ENCODE peak calls at places on chromosomes 6 and 20, in four cellular contexts. One of them, this sample, is unnamed.

GRCh38 chr6:3813150-3813780 is 35.9 kb upstream of the FAM50B start:
- DNase-seq in HepG2: peak
- DNase-seq in HEK293T: peak
- DNase-seq in GM12878: no peak
- DNase-seq in this sample: peak

GRCh38 chr20:50325651-50326050 is 135.0 kb downstream of the CEBPB start:
- DNase-seq in HEK293T: no peak
- DNase-seq in GM12878: no peak
- DNase-seq in HepG2: no peak
- DNase-seq in this sample: no peak

GRCh38 chr6:145096846-145097245 is 638.5 kb downstream of the EPM2A start:
- DNase-seq in HepG2: no peak
- DNase-seq in GM12878: no peak
- DNase-seq in HEK293T: no peak
- DNase-seq in this sample: no peak

GRCh38 chr6:26342106-26342999 is 22.6 kb upstream of the BTN3A2 start:
- DNase-seq in GM12878: no peak
- DNase-seq in HepG2: no peak
- DNase-seq in HEK293T: no peak
- DNase-seq in this sample: no peak

GRCh38 chr6:166419268-166419667 is 36.5 kb upstream of the MPC1 start:
- DNase-seq in GM12878: peak
- DNase-seq in HepG2: no peak
- DNase-seq in HEK293T: no peak
- DNase-seq in this sample: no peak

GRCh38 chr20:20480126-20480525 is 112.2 kb downstream of the INSM1 start:
- DNase-seq in GM12878: no peak
- DNase-seq in HEK293T: no peak
- DNase-seq in HepG2: no peak
- DNase-seq in this sample: no peak

GRCh38 chr6:84065718-84066290 is 32.2 kb downstream of the MRAP2 start:
- DNase-seq in HepG2: no peak
- DNase-seq in HEK293T: no peak
- DNase-seq in GM12878: no peak
- DNase-seq in this sample: no peak

GRCh38 chr6:131652472-131652871 is 15.4 kb downstream of the ENPP3 start:
- DNase-seq in GM12878: no peak
- DNase-seq in HEK293T: no peak
- DNase-seq in HepG2: no peak
- DNase-seq in this sample: no peak

GRCh38 chr20:3802524-3803239 is 6.6 kb downstream of the CDC25B start:
- DNase-seq in HepG2: no peak
- DNase-seq in GM12878: no peak
- DNase-seq in HEK293T: no peak
- DNase-seq in this sample: no peak

GRCh38 chr6:17297261-17298080 is 16.3 kb downstream of the RBM24 start:
- DNase-seq in HEK293T: no peak
- DNase-seq in GM12878: no peak
- DNase-seq in HepG2: no peak
- DNase-seq in this sample: no peak

GRCh38 chr20:53903652-53903987 is 166.8 kb downstream of the BCAS1 start:
- DNase-seq in HEK293T: no peak
- DNase-seq in GM12878: no peak
- DNase-seq in HepG2: no peak
- DNase-seq in this sample: no peak

GRCh38 chr6:55886185-55886836 is 10.9 kb upstream of the BMP5 start:
- DNase-seq in GM12878: no peak
- DNase-seq in HEK293T: no peak
- DNase-seq in HepG2: peak
- DNase-seq in this sample: no peak

GRCh38 chr20:63032861-63033634 is 26.3 kb upstream of the BHLHE23 start:
- DNase-seq in HepG2: no peak
- DNase-seq in HEK293T: no peak
- DNase-seq in GM12878: peak
- DNase-seq in this sample: no peak

GRCh38 chr6:158206740-158207451 is 38.7 kb downstream of the GTF2H5 start:
- DNase-seq in HEK293T: no peak
- DNase-seq in GM12878: no peak
- DNase-seq in HepG2: no peak
- DNase-seq in this sample: no peak

GRCh38 chr20:58669287-58670006 is 18.4 kb downstream of the STX16 start:
- DNase-seq in HEK293T: no peak
- DNase-seq in GM12878: peak
- DNase-seq in HepG2: no peak
- DNase-seq in this sample: no peak

GRCh38 chr6:35427851-35428321 is 24.3 kb upstream of the FANCE start:
- DNase-seq in HEK293T: no peak
- DNase-seq in GM12878: no peak
- DNase-seq in HepG2: no peak
- DNase-seq in this sample: no peak

GRCh38 chr6:73538116-73538779 is 17.4 kb upstream of the EEF1A1 start:
- DNase-seq in HepG2: no peak
- DNase-seq in GM12878: no peak
- DNase-seq in HEK293T: no peak
- DNase-seq in this sample: no peak

GRCh38 chr6:110681543-110682459 is 133.5 kb downstream of the CDK19 start:
- DNase-seq in GM12878: no peak
- DNase-seq in HEK293T: no peak
- DNase-seq in HepG2: peak
- DNase-seq in this sample: no peak

GRCh38 chr6:44512868-44513641 is 125.5 kb downstream of the CDC5L start:
- DNase-seq in HepG2: no peak
- DNase-seq in HEK293T: no peak
- DNase-seq in GM12878: no peak
- DNase-seq in this sample: peak

GRCh38 chr20:40754372-40754943 is 65.4 kb upstream of the MAFB start:
- DNase-seq in HepG2: no peak
- DNase-seq in GM12878: no peak
- DNase-seq in HEK293T: no peak
- DNase-seq in this sample: no peak

GRCh38 chr6:25596928-25597818 is 54.8 kb upstream of the SCGN start:
- DNase-seq in GM12878: no peak
- DNase-seq in HEK293T: no peak
- DNase-seq in HepG2: peak
- DNase-seq in this sample: no peak

GRCh38 chr20:53146201-53146891 is 174.2 kb downstream of the TSHZ2 start:
- DNase-seq in GM12878: no peak
- DNase-seq in HepG2: no peak
- DNase-seq in HEK293T: no peak
- DNase-seq in this sample: no peak

GRCh38 chr6:54085526-54085925 is 25.7 kb upstream of the MLIP start:
- DNase-seq in HEK293T: no peak
- DNase-seq in GM12878: no peak
- DNase-seq in HepG2: no peak
- DNase-seq in this sample: no peak

GRCh38 chr6:163826668-163827067 is 412.1 kb downstream of the QKI start:
- DNase-seq in HEK293T: no peak
- DNase-seq in HepG2: no peak
- DNase-seq in GM12878: no peak
- DNase-seq in this sample: no peak

GRCh38 chr6:121008553-121008952 is 325.7 kb downstream of the TBC1D32 start:
- DNase-seq in HepG2: no peak
- DNase-seq in HEK293T: no peak
- DNase-seq in GM12878: no peak
- DNase-seq in this sample: no peak

GRCh38 chr20:43389839-43390626 is 67.7 kb upstream of the SRSF6 start:
- DNase-seq in HepG2: no peak
- DNase-seq in GM12878: no peak
- DNase-seq in HEK293T: peak
- DNase-seq in this sample: peak

GRCh38 chr6:132227937-132228336 is 173.3 kb downstream of the MOXD1 start:
- DNase-seq in HEK293T: no peak
- DNase-seq in HepG2: no peak
- DNase-seq in GM12878: no peak
- DNase-seq in this sample: no peak

GRCh38 chr6:17179246-17180073 is 77.6 kb downstream of the STMND1 start:
- DNase-seq in GM12878: no peak
- DNase-seq in HEK293T: no peak
- DNase-seq in HepG2: no peak
- DNase-seq in this sample: no peak

GRCh38 chr6:11366183-11366933 is 133.9 kb upstream of the NEDD9 start:
- DNase-seq in GM12878: peak
- DNase-seq in HEK293T: no peak
- DNase-seq in HepG2: no peak
- DNase-seq in this sample: no peak

GRCh38 chr6:161095916-161096315 is 104.3 kb downstream of the MAP3K4 start:
- DNase-seq in HepG2: no peak
- DNase-seq in HEK293T: no peak
- DNase-seq in GM12878: no peak
- DNase-seq in this sample: no peak

GRCh38 chr6:128511518-128511917 is 8.9 kb downstream of the PTPRK start:
- DNase-seq in HepG2: no peak
- DNase-seq in HEK293T: no peak
- DNase-seq in GM12878: peak
- DNase-seq in this sample: no peak

GRCh38 chr6:119289651-119290050 is 59.9 kb downstream of the MAN1A1 start:
- DNase-seq in HEK293T: no peak
- DNase-seq in GM12878: no peak
- DNase-seq in HepG2: no peak
- DNase-seq in this sample: no peak

GRCh38 chr6:40148882-40149573 is 214.8 kb upstream of the MOCS1 start:
- DNase-seq in HEK293T: no peak
- DNase-seq in HepG2: no peak
- DNase-seq in GM12878: peak
- DNase-seq in this sample: no peak

GRCh38 chr6:160116411-160116810 is 5.2 kb upstream of the SLC22A1 start:
- DNase-seq in HepG2: no peak
- DNase-seq in HEK293T: no peak
- DNase-seq in GM12878: no peak
- DNase-seq in this sample: no peak

DNA sequence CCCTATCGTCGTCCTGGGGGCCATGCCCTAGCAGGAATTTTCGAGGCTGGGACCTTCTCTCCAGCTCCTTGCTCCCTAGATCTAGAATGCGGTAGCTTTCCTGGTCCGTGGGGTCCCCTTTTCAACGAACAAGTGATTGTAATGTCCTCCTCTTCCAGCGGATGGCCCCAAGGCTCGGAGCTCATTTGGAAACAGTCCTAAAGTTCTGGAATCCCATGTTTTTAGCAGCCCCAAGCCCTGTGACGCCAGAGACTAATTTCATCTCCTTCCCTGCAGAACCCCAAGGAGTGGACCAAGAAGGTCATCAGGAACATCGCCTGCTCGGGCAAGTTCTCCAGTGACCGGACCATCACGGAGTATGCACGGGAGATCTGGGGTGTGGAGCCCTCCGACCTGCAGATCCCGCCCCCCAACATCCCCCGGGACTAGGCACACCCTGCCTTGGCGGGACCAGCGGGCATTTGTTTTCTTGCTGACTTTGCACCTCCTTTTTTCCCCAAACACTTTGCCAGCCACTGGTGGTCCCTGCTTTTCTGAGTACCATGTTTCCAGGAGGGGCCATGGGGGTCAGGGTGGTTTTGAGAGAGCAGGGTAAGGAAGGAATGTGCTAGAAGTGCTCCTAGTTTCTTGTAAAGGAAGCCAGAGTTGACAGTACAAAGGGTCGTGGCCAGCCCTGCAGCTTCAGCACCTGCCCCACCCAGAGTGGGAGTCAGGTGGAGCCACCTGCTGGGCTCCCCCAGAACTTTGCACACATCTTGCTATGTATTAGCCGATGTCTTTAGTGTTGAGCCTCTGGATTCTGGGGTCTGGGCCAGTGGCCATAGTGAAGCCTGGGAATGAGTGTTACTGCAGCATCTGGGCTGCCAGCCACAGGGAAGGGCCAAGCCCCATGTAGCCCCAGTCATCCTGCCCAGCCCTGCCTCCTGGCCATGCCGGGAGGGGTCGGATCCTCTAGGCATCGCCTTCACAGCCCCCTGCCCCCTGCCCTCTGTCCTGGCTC is 48.5 kb downstream of the PYGB start:
- DNase-seq in HepG2: peak
- DNase-seq in GM12878: no peak
- DNase-seq in HEK293T: peak
- DNase-seq in this sample: peak
- TF ChIP-seq TARDBP in HepG2: no peak
- TF ChIP-seq TARDBP in GM12878: no peak
- TF ChIP-seq TARDBP in HEK293T: no peak
- TF ChIP-seq TARDBP in this sample: no peak

DNA sequence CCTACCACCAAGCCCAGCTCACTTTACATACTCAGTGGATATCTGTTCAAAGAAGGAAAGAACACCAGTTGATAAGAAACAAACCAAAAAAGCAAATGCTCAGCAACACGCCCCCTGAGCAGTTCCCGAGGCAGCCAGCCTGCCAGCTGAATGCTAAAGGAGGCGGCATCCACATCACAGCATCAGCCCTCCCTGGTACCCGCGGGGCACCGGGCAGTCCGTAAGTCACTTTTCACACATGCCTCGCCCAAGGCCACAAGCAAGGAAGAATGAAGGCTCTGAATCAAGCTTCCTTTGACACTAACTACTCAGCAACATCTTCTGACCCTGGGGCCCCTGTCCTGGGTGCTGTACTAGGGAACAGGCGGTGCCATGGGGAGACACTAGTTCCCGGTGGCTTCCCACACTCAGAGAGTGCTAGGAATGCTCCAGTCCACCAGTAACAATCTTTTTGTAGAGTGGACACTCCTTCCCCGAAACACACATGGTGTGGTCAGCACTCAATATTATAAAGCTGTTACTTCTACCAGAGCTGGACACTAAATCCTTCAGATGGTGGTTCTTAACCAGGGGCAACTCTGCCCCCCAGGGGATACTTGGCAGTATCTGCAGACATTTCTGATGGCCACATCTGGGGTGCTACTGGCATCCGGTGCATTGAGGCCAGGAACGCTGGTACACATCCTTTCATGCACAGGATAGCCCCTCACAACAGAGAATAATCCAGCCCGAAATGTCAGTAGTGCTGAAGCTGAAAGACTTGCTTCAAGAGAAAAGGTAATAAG is 124.6 kb downstream of the NFATC2 start:
- DNase-seq in GM12878: no peak
- DNase-seq in HepG2: no peak
- DNase-seq in HEK293T: no peak
- DNase-seq in this sample: no peak
- TF ChIP-seq TARDBP in GM12878: no peak
- TF ChIP-seq TARDBP in HepG2: no peak
- TF ChIP-seq TARDBP in HEK293T: no peak
- TF ChIP-seq TARDBP in this sample: no peak

GRCh38 chr20:24027229-24027628 is 38.6 kb upstream of the GGTLC1 start:
- DNase-seq in HepG2: no peak
- DNase-seq in GM12878: peak
- DNase-seq in HEK293T: no peak
- DNase-seq in this sample: no peak
- TF ChIP-seq TARDBP in HepG2: no peak
- TF ChIP-seq TARDBP in GM12878: no peak
- TF ChIP-seq TARDBP in HEK293T: no peak
- TF ChIP-seq TARDBP in this sample: no peak

DNA sequence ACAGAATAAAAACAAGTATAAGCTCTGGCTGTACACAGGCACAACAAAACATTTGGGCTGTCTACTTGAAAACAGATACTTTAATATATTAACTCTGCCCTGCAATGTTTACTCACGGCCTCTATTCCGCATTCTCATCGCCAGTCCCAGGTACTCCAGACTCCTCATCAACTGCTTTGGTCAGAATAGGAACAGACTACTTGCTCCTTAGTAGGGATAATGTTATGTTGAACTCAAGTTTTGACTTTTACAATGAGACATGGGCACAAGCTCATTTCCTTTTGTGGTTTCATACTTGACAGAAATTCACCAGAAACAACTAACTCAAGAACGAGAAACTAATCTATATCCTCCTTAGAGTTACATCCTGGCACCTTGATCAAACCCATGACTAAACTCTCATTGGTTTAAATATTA is 377.7 kb downstream of the ESR1 start:
- DNase-seq in GM12878: peak
- DNase-seq in HEK293T: no peak
- DNase-seq in HepG2: no peak
- DNase-seq in this sample: no peak
- TF ChIP-seq TARDBP in GM12878: no peak
- TF ChIP-seq TARDBP in HEK293T: no peak
- TF ChIP-seq TARDBP in HepG2: no peak
- TF ChIP-seq TARDBP in this sample: no peak